ENCODE peak calls at places on chromosomes 6 and 20, in four cellular contexts. One of them, this sample, is unnamed.

GRCh38 chr6:15501806-15502450 is 160.9 kb downstream of the DTNBP1 start:
- DNase-seq in astrocyte of the cerebellum: peak; percentile 78
- DNase-seq in cardiac fibroblast: peak; percentile 73
- DNase-seq in RWPE2: no peak
- DNase-seq in this sample: no peak

GRCh38 chr20:32455901-32456701 is 98.0 kb downstream of the ASXL1 start:
- DNase-seq in RWPE2: peak; percentile 89
- DNase-seq in astrocyte of the cerebellum: no peak
- DNase-seq in cardiac fibroblast: no peak
- DNase-seq in this sample: no peak

GRCh38 chr6:105609375-105609991 is 206.6 kb upstream of the PREP start:
- DNase-seq in RWPE2: no peak
- DNase-seq in astrocyte of the cerebellum: no peak
- DNase-seq in cardiac fibroblast: no peak
- DNase-seq in this sample: no peak

GRCh38 chr20:6783752-6784725 is 16.6 kb downstream of the BMP2 start:
- DNase-seq in RWPE2: no peak
- DNase-seq in astrocyte of the cerebellum: peak; percentile 55
- DNase-seq in cardiac fibroblast: peak; percentile 21
- DNase-seq in this sample: no peak

GRCh38 chr20:6994452-6994851 is 227.0 kb downstream of the BMP2 start:
- DNase-seq in astrocyte of the cerebellum: no peak
- DNase-seq in RWPE2: peak; percentile 72
- DNase-seq in cardiac fibroblast: peak; percentile 91
- DNase-seq in this sample: peak; percentile 25

GRCh38 chr6:4962905-4963304 is 40.9 kb downstream of the RPP40 start:
- DNase-seq in astrocyte of the cerebellum: no peak
- DNase-seq in cardiac fibroblast: no peak
- DNase-seq in RWPE2: no peak
- DNase-seq in this sample: no peak

GRCh38 chr6:100281471-100281878 is 183.2 kb downstream of the SIM1 start:
- DNase-seq in RWPE2: no peak
- DNase-seq in cardiac fibroblast: no peak
- DNase-seq in astrocyte of the cerebellum: no peak
- DNase-seq in this sample: no peak

GRCh38 chr6:5906842-5907241 is 99.9 kb downstream of the NRN1 start:
- DNase-seq in astrocyte of the cerebellum: no peak
- DNase-seq in cardiac fibroblast: no peak
- DNase-seq in RWPE2: no peak
- DNase-seq in this sample: no peak

GRCh38 chr20:1423625-1424106 is 30.8 kb upstream of the FKBP1A start:
- DNase-seq in cardiac fibroblast: peak; percentile 78
- DNase-seq in astrocyte of the cerebellum: peak; percentile 53
- DNase-seq in RWPE2: no peak
- DNase-seq in this sample: peak; percentile 68

GRCh38 chr6:14951704-14952103 is 294.2 kb upstream of the JARID2 start:
- DNase-seq in astrocyte of the cerebellum: no peak
- DNase-seq in RWPE2: no peak
- DNase-seq in cardiac fibroblast: no peak
- DNase-seq in this sample: no peak

DNA sequence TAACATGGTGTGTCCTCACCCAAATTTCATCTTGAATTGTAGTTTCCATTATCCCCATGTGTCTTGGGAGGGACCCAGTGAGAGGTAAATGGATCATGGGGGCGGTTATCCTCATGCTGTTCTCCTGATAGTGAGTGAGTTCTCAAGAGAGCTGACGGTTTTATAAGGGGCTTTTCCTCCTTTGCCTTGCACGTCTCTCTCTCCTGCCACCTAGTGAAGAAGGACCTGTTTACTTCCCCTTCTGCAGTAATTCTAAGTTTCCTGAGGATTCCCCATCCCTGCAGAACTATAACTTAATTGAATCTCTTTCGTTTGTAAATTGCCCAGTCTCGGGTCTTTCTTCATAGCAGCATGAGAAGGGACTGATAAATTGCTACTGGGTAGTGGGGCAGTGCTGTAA is 789.3 kb downstream of the FRK start:
- DNase-seq in astrocyte of the cerebellum: no peak
- DNase-seq in cardiac fibroblast: no peak
- DNase-seq in RWPE2: no peak
- DNase-seq in this sample: no peak
- TF ChIP-seq CTCF in astrocyte of the cerebellum: no peak
- TF ChIP-seq CTCF in cardiac fibroblast: no peak
- TF ChIP-seq CTCF in RWPE2: peak; percentile 13
- TF ChIP-seq CTCF in this sample: no peak

GRCh38 chr6:143337201-143337949 is 113.1 kb downstream of the ADAT2 start:
- DNase-seq in cardiac fibroblast: peak; percentile 30
- DNase-seq in astrocyte of the cerebellum: no peak
- DNase-seq in RWPE2: no peak
- DNase-seq in this sample: peak; percentile 30
- TF ChIP-seq CTCF in cardiac fibroblast: peak; percentile 55
- TF ChIP-seq CTCF in astrocyte of the cerebellum: peak; percentile 52
- TF ChIP-seq CTCF in RWPE2: peak; percentile 35
- TF ChIP-seq CTCF in this sample: peak; percentile 30

GRCh38 chr20:62482970-62483369 is 7.2 kb upstream of the GATA5 start:
- DNase-seq in RWPE2: no peak
- DNase-seq in astrocyte of the cerebellum: no peak
- DNase-seq in cardiac fibroblast: no peak
- DNase-seq in this sample: no peak

GRCh38 chr20:62481441-62482135 is 5.8 kb upstream of the GATA5 start:
- DNase-seq in astrocyte of the cerebellum: no peak
- DNase-seq in RWPE2: peak; percentile 83
- DNase-seq in cardiac fibroblast: no peak
- DNase-seq in this sample: no peak

GRCh38 chr20:62480318-62480717 is 4.5 kb upstream of the GATA5 start:
- DNase-seq in cardiac fibroblast: no peak
- DNase-seq in astrocyte of the cerebellum: no peak
- DNase-seq in RWPE2: no peak
- DNase-seq in this sample: no peak

GRCh38 chr20:62483613-62484468 is 8.0 kb upstream of the GATA5 start:
- DNase-seq in cardiac fibroblast: no peak
- DNase-seq in astrocyte of the cerebellum: no peak
- DNase-seq in RWPE2: peak; percentile 84
- DNase-seq in this sample: no peak

DNA sequence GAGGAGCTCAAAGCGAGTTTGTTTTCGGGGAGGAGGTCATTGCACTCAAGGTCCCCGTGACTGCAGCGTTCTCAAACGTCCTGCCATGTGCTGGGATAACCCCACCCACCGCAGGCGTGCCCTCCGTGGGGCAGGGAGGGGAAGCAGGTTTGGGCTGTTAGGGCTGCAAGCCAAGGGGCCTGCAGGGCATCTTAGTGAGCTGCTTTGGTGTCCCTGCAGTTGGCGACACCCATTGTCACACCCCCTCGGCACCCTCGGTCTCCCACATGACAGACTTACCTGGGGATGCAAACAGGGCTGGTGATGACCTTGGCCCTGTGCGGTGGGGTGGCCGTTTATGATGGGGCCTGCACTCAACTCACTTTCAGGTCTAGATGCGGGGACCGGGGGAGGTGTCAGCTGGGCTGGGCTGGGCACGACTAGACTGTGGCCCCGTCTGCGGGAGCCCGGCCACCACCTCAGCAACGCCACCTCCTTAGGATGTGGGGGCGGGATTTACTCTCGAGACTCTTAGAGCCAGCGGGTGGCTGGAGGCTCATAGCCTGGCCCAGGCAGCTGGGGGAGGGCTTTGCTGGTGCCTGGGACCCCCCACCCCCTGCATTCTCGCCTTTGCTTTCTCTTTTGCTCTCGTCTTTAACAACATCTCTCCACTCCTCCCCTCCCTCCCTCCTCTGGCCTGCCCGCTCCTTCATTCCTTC is 6.5 kb upstream of the GATA5 start:
- DNase-seq in cardiac fibroblast: no peak
- DNase-seq in RWPE2: peak; percentile 87
- DNase-seq in astrocyte of the cerebellum: no peak
- DNase-seq in this sample: peak; percentile 40
- TF ChIP-seq CTCF in cardiac fibroblast: no peak
- TF ChIP-seq CTCF in RWPE2: no peak
- TF ChIP-seq CTCF in astrocyte of the cerebellum: no peak
- TF ChIP-seq CTCF in this sample: no peak

DNA sequence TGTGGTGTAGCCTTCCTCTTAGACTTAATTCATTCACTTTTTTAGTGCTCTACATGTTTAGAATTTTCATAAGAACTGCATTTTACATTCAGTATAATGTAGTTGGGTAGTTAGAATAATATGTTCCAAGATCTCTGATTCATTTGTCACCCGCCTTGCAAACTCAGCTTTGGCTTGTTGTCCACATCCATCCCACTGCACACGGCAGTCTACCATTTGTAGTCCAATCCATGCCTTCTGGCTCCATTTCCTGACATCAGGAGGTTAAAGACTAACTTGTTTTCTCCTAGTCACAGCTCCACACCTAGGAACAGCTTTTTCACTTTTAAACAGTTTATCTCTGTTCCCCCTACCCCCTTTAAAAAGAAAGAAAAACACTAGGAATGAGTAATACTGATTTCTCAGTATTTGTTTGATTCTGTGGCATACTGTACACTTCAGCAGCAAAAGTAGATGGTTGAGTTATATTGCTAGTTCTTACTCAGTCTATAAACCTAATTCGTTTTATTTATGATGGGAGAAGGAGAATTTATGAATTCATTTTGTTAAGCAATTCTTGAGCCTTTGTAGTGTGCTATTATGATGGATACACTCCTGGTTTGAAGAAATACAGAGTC is 180.9 kb downstream of the ARID1B start:
- DNase-seq in astrocyte of the cerebellum: no peak
- DNase-seq in RWPE2: no peak
- DNase-seq in cardiac fibroblast: peak; percentile 40
- DNase-seq in this sample: no peak
- TF ChIP-seq CTCF in astrocyte of the cerebellum: no peak
- TF ChIP-seq CTCF in RWPE2: no peak
- TF ChIP-seq CTCF in cardiac fibroblast: no peak
- TF ChIP-seq CTCF in this sample: no peak

GRCh38 chr20:49283703-49284625 is 6.1 kb upstream of the ZNFX1 start:
- DNase-seq in astrocyte of the cerebellum: no peak
- DNase-seq in RWPE2: no peak
- DNase-seq in cardiac fibroblast: no peak
- DNase-seq in this sample: no peak
- TF ChIP-seq CTCF in astrocyte of the cerebellum: no peak
- TF ChIP-seq CTCF in RWPE2: no peak
- TF ChIP-seq CTCF in cardiac fibroblast: no peak
- TF ChIP-seq CTCF in this sample: no peak

This sample was measured in Calu3.